ENCODE peak calls at places on chromosome 20, in five cellular contexts. A, V, C, P and W are unnamed samples.

GRCh38 chr20:31833130-31833930 is 12.1 kb downstream of the FOXS1 start:
- DNase-seq in A (no peak), V (peak), C (no peak), P (peak), W (no peak)

GRCh38 chr20:21515300-21516179 is 1.7 kb upstream of the NKX2-2 start:
- DNase-seq in A (no peak), V (no peak), C (no peak), P (no peak), W (no peak)

GRCh38 chr20:5316188-5317158 is at the start of gene PROKR2:
- DNase-seq in A (no peak), V (no peak), C (no peak), P (no peak), W (no peak)

GRCh38 chr20:20992274-20992673 is 113.9 kb downstream of the LINC00237 start:
- DNase-seq in A (no peak), V (no peak), C (no peak), P (no peak), W (no peak)

GRCh38 chr20:4665591-4665990 is 56.1 kb upstream of the PRND start:
- DNase-seq in A (no peak), V (no peak), C (no peak), P (no peak), W (no peak)

GRCh38 chr20:46438156-46438750 is 31.8 kb upstream of the ELMO2 start:
- DNase-seq in A (peak), V (no peak), C (no peak), P (no peak), W (no peak)

GRCh38 chr20:22248052-22248667 is 336.2 kb downstream of the FOXA2 start:
- DNase-seq in A (no peak), V (no peak), C (no peak), P (no peak), W (no peak)

GRCh38 chr20:59770851-59771250 is 162.6 kb downstream of the SYCP2 start:
- DNase-seq in A (no peak), V (no peak), C (no peak), P (no peak), W (no peak)

GRCh38 chr20:663315-664090 is 10.5 kb upstream of the SRXN1 start:
- DNase-seq in A (no peak), V (no peak), C (peak), P (no peak), W (no peak)

GRCh38 chr20:31573555-31574295 is 31.4 kb upstream of the ID1 start:
- DNase-seq in A (no peak), V (no peak), C (no peak), P (no peak), W (no peak)

GRCh38 chr20:19129306-19129705 is 83.1 kb upstream of the SLC24A3 start:
- DNase-seq in A (no peak), V (no peak), C (no peak), P (no peak), W (no peak)

GRCh38 chr20:48603116-48603818 is 224.5 kb downstream of the PREX1 start:
- DNase-seq in A (no peak), V (no peak), C (no peak), P (peak), W (no peak)

GRCh38 chr20:35010405-35011192 is 54.9 kb downstream of the MYH7B start:
- DNase-seq in A (no peak), V (no peak), C (no peak), P (no peak), W (no peak)

GRCh38 chr20:43983359-43983758 is 68.7 kb downstream of the TOX2 start:
- DNase-seq in A (no peak), V (no peak), C (no peak), P (no peak), W (no peak)

GRCh38 chr20:13610205-13610604 is 28.5 kb downstream of the TASP1 start:
- DNase-seq in A (no peak), V (no peak), C (no peak), P (no peak), W (no peak)

GRCh38 chr20:3082955-3083952 is 1.3 kb downstream of the AVP start:
- DNase-seq in A (no peak), V (no peak), C (no peak), P (no peak), W (no peak)

GRCh38 chr20:6708010-6708409 is 59.5 kb upstream of the BMP2 start:
- DNase-seq in A (no peak), V (no peak), C (no peak), P (peak), W (no peak)

GRCh38 chr20:5056801-5057599 is 55.7 kb upstream of the SLC23A2 start:
- DNase-seq in A (no peak), V (peak), C (peak), P (no peak), W (no peak)

GRCh38 chr20:50982372-50982771 is 23.8 kb downstream of the MOCS3 start:
- DNase-seq in A (no peak), V (no peak), C (no peak), P (no peak), W (no peak)

GRCh38 chr20:25024171-25024570 is 31.6 kb upstream of the APMAP start:
- DNase-seq in A (no peak), V (no peak), C (no peak), P (no peak), W (no peak)

GRCh38 chr20:5834436-5835005 is 84.3 kb downstream of the SHLD1 start:
- DNase-seq in A (no peak), V (no peak), C (no peak), P (no peak), W (no peak)

GRCh38 chr20:11718474-11719094 is 199.1 kb upstream of the BTBD3 start:
- DNase-seq in A (no peak), V (no peak), C (no peak), P (no peak), W (no peak)

GRCh38 chr20:59752101-59752586 is 147.8 kb downstream of the PHACTR3 start:
- DNase-seq in A (no peak), V (no peak), C (peak), P (no peak), W (no peak)

GRCh38 chr20:24781061-24781980 is 167.7 kb upstream of the CST7 start:
- DNase-seq in A (peak), V (no peak), C (no peak), P (peak), W (no peak)

GRCh38 chr20:59082981-59083380 is 40.4 kb upstream of the PRELID3B start:
- DNase-seq in A (no peak), V (no peak), C (no peak), P (no peak), W (no peak)

GRCh38 chr20:46255440-46256104 is 52.7 kb downstream of the CDH22 start:
- DNase-seq in A (peak), V (no peak), C (no peak), P (peak), W (no peak)

GRCh38 chr20:32007787-32008616 is 2.2 kb upstream of the CCM2L start:
- DNase-seq in A (no peak), V (no peak), C (no peak), P (peak), W (no peak)

GRCh38 chr20:51695574-51696303 is 72.5 kb downstream of the ATP9A start:
- DNase-seq in A (no peak), V (no peak), C (no peak), P (no peak), W (no peak)

GRCh38 chr20:2752631-2753455 is 47.6 kb downstream of the CPXM1 start:
- DNase-seq in A (no peak), V (no peak), C (peak), P (no peak), W (no peak)

GRCh38 chr20:61849376-61849775 is 216.3 kb downstream of the TAF4 start:
- DNase-seq in A (no peak), V (no peak), C (no peak), P (peak), W (no peak)

GRCh38 chr20:44720994-44721784 is 6.0 kb downstream of the CCN5 start:
- DNase-seq in A (no peak), V (no peak), C (no peak), P (peak), W (no peak)

GRCh38 chr20:7272512-7272911 is 505.0 kb downstream of the BMP2 start:
- DNase-seq in A (no peak), V (no peak), C (no peak), P (no peak), W (no peak)

GRCh38 chr20:5181955-5182354 is 55.1 kb downstream of the CDS2 start:
- DNase-seq in A (no peak), V (no peak), C (no peak), P (no peak), W (no peak)

GRCh38 chr20:4512891-4513550 is 208.7 kb upstream of the PRND start:
- DNase-seq in A (no peak), V (no peak), C (no peak), P (no peak), W (no peak)